ENCODE peak calls at places on chromosomes 12 and 14, in ten cellular contexts. E is fibroblast of lung, R is PC-3, A is heart left ventricle, Q is NT2/D1, M is gastrocnemius medialis, X is MM.1S, Y is psoas muscle, U is aorta, I is BE2C. C is an unnamed sample. For H3K4me1, the result is how much of the 10 kb centered on the place peaks cover.

GRCh38 chr14:69321601-69322330 is 61.8 kb downstream of the GALNT16 start:
- DNase-seq in E (no peak), R (peak), A (peak), Q (no peak), M (no peak), X (no peak), Y (no peak), U (no peak), I (no peak), C (no peak)

GRCh38 chr12:80551897-80552296 is 107.9 kb downstream of the PTPRQ start:
- DNase-seq in E (peak), R (peak), A (no peak), Q (no peak), M (no peak), X (no peak), Y (no peak), U (no peak), I (no peak), C (no peak)

GRCh38 chr14:68670344-68670725 is 122.5 kb downstream of the ZFP36L1 start:
- DNase-seq in E (no peak), R (no peak), A (peak), Q (no peak), M (no peak), X (no peak), Y (no peak), U (no peak), I (no peak), C (no peak)

GRCh38 chr14:89240414-89240813 is 176.6 kb downstream of the FOXN3 start:
- DNase-seq in E (no peak), R (peak), A (no peak), Q (no peak), M (no peak), X (no peak), Y (no peak), U (no peak), I (no peak), C (no peak)

GRCh38 chr12:54246011-54246641 is 33.8 kb downstream of the CBX5 start:
- DNase-seq in E (no peak), R (no peak), A (no peak), Q (no peak), M (no peak), X (no peak), Y (no peak), U (no peak), I (no peak), C (no peak)

GRCh38 chr14:35155962-35156361 is 33.6 kb downstream of the PRORP start:
- DNase-seq in E (peak), R (peak), A (no peak), Q (no peak), M (no peak), X (no peak), Y (no peak), U (no peak), I (no peak), C (peak)

GRCh38 chr12:109112720-109113465 is 3.5 kb upstream of the ACACB start:
- DNase-seq in E (no peak), R (no peak), A (no peak), Q (no peak), M (no peak), X (no peak), Y (no peak), U (no peak), I (no peak), C (no peak)

GRCh38 chr14:93708311-93708734 is 80.0 kb downstream of the PRIMA1 start:
- DNase-seq in E (no peak), R (no peak), A (no peak), Q (no peak), M (no peak), X (no peak), Y (no peak), U (no peak), I (no peak), C (no peak)

GRCh38 chr14:35254736-35255135 is 37.4 kb upstream of the PSMA6 start:
- DNase-seq in E (no peak), R (no peak), A (no peak), Q (no peak), M (no peak), X (no peak), Y (no peak), U (no peak), I (no peak), C (no peak)

GRCh38 chr12:65605019-65605418 is 219.3 kb upstream of the HMGA2 start:
- DNase-seq in E (peak), R (no peak), A (no peak), Q (no peak), M (no peak), X (no peak), Y (no peak), U (no peak), I (no peak), C (no peak)

GRCh38 chr12:76706761-76707160 is 57.2 kb upstream of the ZDHHC17 start:
- DNase-seq in E (peak), R (no peak), A (no peak), Q (no peak), M (no peak), X (no peak), Y (no peak), U (no peak), I (no peak), C (no peak)

GRCh38 chr12:88325076-88325827 is 183.1 kb downstream of the TMTC3 start:
- DNase-seq in E (peak), R (peak), A (no peak), Q (no peak), M (no peak), X (no peak), Y (no peak), U (no peak), I (no peak), C (no peak)

GRCh38 chr14:58771016-58771415 is 133.3 kb downstream of the DACT1 start:
- DNase-seq in E (no peak), R (no peak), A (no peak), Q (no peak), M (no peak), X (no peak), Y (no peak), U (no peak), I (no peak), C (no peak)
- H3K4me1 ChIP-seq in E (under half), R (under half), A (under half), Q (under half), M (under half), X (under half), Y (under half), U (under half), I (under half), C (under half)

GRCh38 chr14:105866841-105867321 is 340.5 kb downstream of the TMEM121 start:
- DNase-seq in E (no peak), R (no peak), A (peak), Q (no peak), M (no peak), X (no peak), Y (no peak), U (peak), I (no peak), C (no peak)

GRCh38 chr14:105864651-105865265 is 338.4 kb downstream of the TMEM121 start:
- DNase-seq in E (no peak), R (no peak), A (peak), Q (no peak), M (no peak), X (no peak), Y (no peak), U (peak), I (peak), C (no peak)

GRCh38 chr14:105865904-105866840 is 339.8 kb downstream of the TMEM121 start:
- DNase-seq in E (no peak), R (no peak), A (peak), Q (no peak), M (no peak), X (no peak), Y (no peak), U (peak), I (peak), C (peak)

GRCh38 chr14:105865266-105865903 is 339.0 kb downstream of the TMEM121 start:
- DNase-seq in E (no peak), R (no peak), A (peak), Q (no peak), M (no peak), X (no peak), Y (no peak), U (peak), I (peak), C (no peak)

DNA sequence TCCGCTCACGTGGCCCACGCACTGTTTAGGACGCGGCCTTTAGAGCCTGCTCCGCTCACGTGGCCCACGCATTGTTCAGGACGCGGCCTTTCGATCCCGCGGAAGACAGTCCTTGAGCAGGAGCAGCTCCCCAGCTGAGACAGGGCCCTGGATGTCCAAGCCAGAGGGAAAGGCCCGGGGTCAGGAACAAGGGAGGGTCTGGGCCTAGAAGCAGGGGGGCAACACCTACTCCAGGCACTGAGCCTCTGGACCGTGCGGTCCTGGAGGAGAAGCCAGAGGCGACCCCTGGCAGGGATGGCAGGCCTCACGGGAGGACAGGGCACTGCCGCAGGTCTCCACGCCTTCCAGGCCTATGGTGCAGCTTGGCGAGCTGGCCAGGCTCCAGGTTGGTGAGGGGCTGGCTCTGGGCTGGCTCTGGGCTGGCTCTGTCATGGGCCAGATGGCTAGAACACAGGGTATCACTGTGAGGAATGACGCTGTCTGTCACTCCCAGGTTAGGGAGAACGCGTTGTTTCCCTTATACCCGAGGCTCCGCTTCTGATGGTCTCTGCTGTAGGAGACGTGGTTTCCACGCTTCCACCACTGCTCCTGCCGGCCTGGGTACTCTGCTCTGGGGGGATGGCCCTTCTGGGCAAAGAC is 341.7 kb downstream of the TMEM121 start:
- DNase-seq in E (no peak), R (no peak), A (peak), Q (no peak), M (no peak), X (no peak), Y (no peak), U (peak), I (peak), C (no peak)
- H3K4me1 ChIP-seq in E (under half), R (under half), A (under half), Q (under half), M (under half), X (under half), Y (under half), U (under half), I (under half), C (under half)

DNA sequence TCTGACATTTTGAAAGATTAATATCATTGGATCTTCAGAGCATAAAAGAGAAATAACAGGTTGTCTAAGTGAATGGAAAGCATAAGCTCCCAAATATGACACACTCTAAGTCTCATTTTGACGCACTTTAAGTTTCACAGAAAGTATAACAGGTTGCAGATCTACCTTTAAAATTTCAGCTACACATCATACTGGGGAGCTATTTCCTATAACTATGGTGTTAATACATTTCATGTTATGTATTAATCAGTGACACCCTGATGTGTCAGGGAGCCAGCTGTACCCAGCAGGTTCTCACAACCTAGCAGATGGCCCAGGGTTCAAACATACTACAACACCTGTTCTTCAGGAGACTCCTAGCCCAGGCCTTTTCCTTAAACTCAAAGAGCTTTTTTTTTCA is 31.1 kb upstream of the TMX1 start:
- DNase-seq in E (no peak), R (no peak), A (no peak), Q (no peak), M (no peak), X (no peak), Y (no peak), U (no peak), I (no peak), C (no peak)
- H3K4me1 ChIP-seq in E (under half), R (under half), A (under half), Q (under half), M (under half), X (under half), Y (under half), U (under half), I (under half), C (under half)

GRCh38 chr12:110635055-110635454 is 21.1 kb downstream of the TCTN1 start:
- DNase-seq in E (no peak), R (no peak), A (no peak), Q (no peak), M (no peak), X (no peak), Y (no peak), U (no peak), I (no peak), C (no peak)
- H3K4me1 ChIP-seq in E (under half), R (under half), A (under half), Q (under half), M (under half), X (under half), Y (under half), U (under half), I (under half), C (under half)

DNA sequence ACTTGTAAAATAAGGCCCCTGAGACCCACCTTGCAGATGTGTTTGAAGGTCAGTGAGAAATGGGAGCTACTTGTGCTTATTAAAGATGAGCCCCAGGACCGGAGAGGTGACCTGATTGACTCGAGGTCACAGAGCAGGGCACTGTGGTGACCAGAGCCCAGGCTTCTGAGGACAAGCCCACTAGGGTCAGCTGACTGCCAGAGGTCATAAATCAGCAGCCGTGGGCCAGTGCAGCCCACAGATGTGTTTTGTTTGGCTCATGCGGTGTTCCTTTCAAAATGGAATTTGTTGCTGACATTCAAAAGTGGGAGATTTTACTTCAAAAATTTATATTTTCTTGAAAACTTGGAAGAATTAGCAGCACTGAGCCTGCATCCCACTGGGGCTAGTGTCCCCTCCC is 24.5 kb downstream of the JDP2 start:
- DNase-seq in E (no peak), R (no peak), A (no peak), Q (no peak), M (no peak), X (no peak), Y (no peak), U (no peak), I (no peak), C (no peak)
- H3K4me1 ChIP-seq in E (under half), R (under half), A (half or more), Q (under half), M (half or more), X (under half), Y (half or more), U (under half), I (under half), C (under half)

GRCh38 chr12:96356831-96357230 is 43.4 kb downstream of the CDK17 start:
- DNase-seq in E (no peak), R (no peak), A (no peak), Q (no peak), M (no peak), X (no peak), Y (no peak), U (no peak), I (no peak), C (no peak)
- H3K4me1 ChIP-seq in E (under half), R (under half), A (half or more), Q (under half), M (half or more), X (under half), Y (under half), U (under half), I (under half), C (under half)

DNA sequence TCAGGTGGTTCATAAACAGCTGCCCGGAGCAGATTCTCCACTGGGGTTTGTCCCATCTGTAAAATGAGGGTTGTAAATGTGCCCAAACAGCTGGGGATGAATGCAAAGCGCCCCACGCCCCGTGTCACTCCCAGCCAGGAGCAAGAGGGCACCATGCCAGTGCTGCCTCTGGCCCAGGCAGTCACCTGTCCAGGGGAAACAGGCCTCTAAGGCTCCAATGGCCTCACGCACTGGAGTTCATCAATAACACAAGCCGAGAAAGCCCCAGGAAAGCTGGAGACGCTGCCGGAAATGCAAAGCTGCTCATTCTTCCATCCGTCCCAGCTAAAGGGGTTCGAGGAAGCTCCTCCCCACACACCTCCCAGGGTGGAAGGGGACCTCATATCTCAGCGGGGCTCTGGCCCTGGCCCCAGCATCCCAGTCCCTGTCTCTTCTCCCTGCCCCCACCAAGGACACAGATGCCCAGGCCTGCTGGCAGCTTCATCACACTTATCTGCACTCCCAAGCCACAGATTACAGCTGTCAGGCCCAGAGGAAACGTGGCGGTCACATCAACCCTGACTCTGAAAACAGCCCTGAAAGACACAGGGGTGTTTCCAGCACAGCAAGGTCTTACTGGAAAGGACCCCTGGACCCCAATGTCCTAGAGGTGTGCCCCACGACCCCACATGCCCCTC is 21.5 kb downstream of the SCARB1 start:
- DNase-seq in E (no peak), R (no peak), A (no peak), Q (no peak), M (no peak), X (no peak), Y (no peak), U (no peak), I (peak), C (peak)
- H3K4me1 ChIP-seq in E (under half), R (under half), A (under half), Q (under half), M (under half), X (under half), Y (under half), U (under half), I (under half), C (half or more)